ENCODE peak calls at places on chromosomes 5 and 9, in nine cellular contexts. One of them, this sample, is unnamed.

GRCh38 chr9:14769235-14769580 is 46.7 kb upstream of the CER1 start:
- DNase-seq in activated CD8-positive, alpha-beta memory T cell treated with anti-CD3 and anti-CD28 coated beads, Interleukin-2, amount 50 U/mL, for 48 hours: no peak
- DNase-seq in SIG-M5: no peak
- DNase-seq in keratinocyte: no peak
- DNase-seq in PC-9: no peak
- DNase-seq in left cardiac atrium: no peak
- DNase-seq in stimulated activated CD8-positive, alpha-beta memory T cell treated with anti-CD3 and anti-CD28 coated beads, Interleukin-2, amount 100 ng/mL, for 1 hour: no peak
- DNase-seq in smooth muscle cell of the brain vasculature: peak
- DNase-seq in lung microvascular endothelial cell: peak
- DNase-seq in this sample: peak

GRCh38 chr5:169142264-169142970 is 158.5 kb downstream of the SLIT3 start:
- DNase-seq in activated CD8-positive, alpha-beta memory T cell treated with anti-CD3 and anti-CD28 coated beads, Interleukin-2, amount 50 U/mL, for 48 hours: no peak
- DNase-seq in SIG-M5: no peak
- DNase-seq in keratinocyte: no peak
- DNase-seq in PC-9: no peak
- DNase-seq in left cardiac atrium: peak
- DNase-seq in stimulated activated CD8-positive, alpha-beta memory T cell treated with anti-CD3 and anti-CD28 coated beads, Interleukin-2, amount 100 ng/mL, for 1 hour: no peak
- DNase-seq in smooth muscle cell of the brain vasculature: no peak
- DNase-seq in lung microvascular endothelial cell: no peak
- DNase-seq in this sample: no peak

GRCh38 chr9:18837402-18837801 is 195.6 kb downstream of the SAXO1 start:
- DNase-seq in activated CD8-positive, alpha-beta memory T cell treated with anti-CD3 and anti-CD28 coated beads, Interleukin-2, amount 50 U/mL, for 48 hours: no peak
- DNase-seq in SIG-M5: no peak
- DNase-seq in keratinocyte: no peak
- DNase-seq in PC-9: no peak
- DNase-seq in left cardiac atrium: no peak
- DNase-seq in stimulated activated CD8-positive, alpha-beta memory T cell treated with anti-CD3 and anti-CD28 coated beads, Interleukin-2, amount 100 ng/mL, for 1 hour: no peak
- DNase-seq in smooth muscle cell of the brain vasculature: no peak
- DNase-seq in lung microvascular endothelial cell: no peak
- DNase-seq in this sample: no peak

GRCh38 chr9:106682420-106682819 is 180.5 kb upstream of the ZNF462 start:
- DNase-seq in activated CD8-positive, alpha-beta memory T cell treated with anti-CD3 and anti-CD28 coated beads, Interleukin-2, amount 50 U/mL, for 48 hours: no peak
- DNase-seq in SIG-M5: no peak
- DNase-seq in keratinocyte: no peak
- DNase-seq in PC-9: no peak
- DNase-seq in left cardiac atrium: no peak
- DNase-seq in stimulated activated CD8-positive, alpha-beta memory T cell treated with anti-CD3 and anti-CD28 coated beads, Interleukin-2, amount 100 ng/mL, for 1 hour: no peak
- DNase-seq in smooth muscle cell of the brain vasculature: no peak
- DNase-seq in lung microvascular endothelial cell: no peak
- DNase-seq in this sample: no peak

GRCh38 chr5:98769006-98769255 is 4.5 kb upstream of the RGMB start:
- DNase-seq in activated CD8-positive, alpha-beta memory T cell treated with anti-CD3 and anti-CD28 coated beads, Interleukin-2, amount 50 U/mL, for 48 hours: peak
- DNase-seq in SIG-M5: no peak
- DNase-seq in keratinocyte: no peak
- DNase-seq in PC-9: peak
- DNase-seq in left cardiac atrium: peak
- DNase-seq in stimulated activated CD8-positive, alpha-beta memory T cell treated with anti-CD3 and anti-CD28 coated beads, Interleukin-2, amount 100 ng/mL, for 1 hour: no peak
- DNase-seq in smooth muscle cell of the brain vasculature: no peak
- DNase-seq in lung microvascular endothelial cell: peak
- DNase-seq in this sample: peak

GRCh38 chr5:115262066-115262404 is 642 bp downstream of the PGGT1B start:
- DNase-seq in activated CD8-positive, alpha-beta memory T cell treated with anti-CD3 and anti-CD28 coated beads, Interleukin-2, amount 50 U/mL, for 48 hours: no peak
- DNase-seq in SIG-M5: peak
- DNase-seq in keratinocyte: no peak
- DNase-seq in PC-9: no peak
- DNase-seq in left cardiac atrium: no peak
- DNase-seq in stimulated activated CD8-positive, alpha-beta memory T cell treated with anti-CD3 and anti-CD28 coated beads, Interleukin-2, amount 100 ng/mL, for 1 hour: no peak
- DNase-seq in smooth muscle cell of the brain vasculature: no peak
- DNase-seq in lung microvascular endothelial cell: peak
- DNase-seq in this sample: no peak

GRCh38 chr5:9776525-9776924 is 146.4 kb upstream of the TAS2R1 start:
- DNase-seq in activated CD8-positive, alpha-beta memory T cell treated with anti-CD3 and anti-CD28 coated beads, Interleukin-2, amount 50 U/mL, for 48 hours: no peak
- DNase-seq in SIG-M5: no peak
- DNase-seq in keratinocyte: no peak
- DNase-seq in PC-9: no peak
- DNase-seq in left cardiac atrium: no peak
- DNase-seq in stimulated activated CD8-positive, alpha-beta memory T cell treated with anti-CD3 and anti-CD28 coated beads, Interleukin-2, amount 100 ng/mL, for 1 hour: no peak
- DNase-seq in smooth muscle cell of the brain vasculature: no peak
- DNase-seq in lung microvascular endothelial cell: no peak
- DNase-seq in this sample: no peak

GRCh38 chr9:81002242-81002641 is 687.1 kb downstream of the TLE1 start:
- DNase-seq in activated CD8-positive, alpha-beta memory T cell treated with anti-CD3 and anti-CD28 coated beads, Interleukin-2, amount 50 U/mL, for 48 hours: peak
- DNase-seq in SIG-M5: no peak
- DNase-seq in keratinocyte: no peak
- DNase-seq in PC-9: peak
- DNase-seq in left cardiac atrium: no peak
- DNase-seq in stimulated activated CD8-positive, alpha-beta memory T cell treated with anti-CD3 and anti-CD28 coated beads, Interleukin-2, amount 100 ng/mL, for 1 hour: no peak
- DNase-seq in smooth muscle cell of the brain vasculature: no peak
- DNase-seq in lung microvascular endothelial cell: no peak
- DNase-seq in this sample: no peak

GRCh38 chr5:40570408-40571129 is 109.1 kb upstream of the PTGER4 start:
- DNase-seq in activated CD8-positive, alpha-beta memory T cell treated with anti-CD3 and anti-CD28 coated beads, Interleukin-2, amount 50 U/mL, for 48 hours: no peak
- DNase-seq in SIG-M5: no peak
- DNase-seq in keratinocyte: no peak
- DNase-seq in PC-9: no peak
- DNase-seq in left cardiac atrium: no peak
- DNase-seq in stimulated activated CD8-positive, alpha-beta memory T cell treated with anti-CD3 and anti-CD28 coated beads, Interleukin-2, amount 100 ng/mL, for 1 hour: no peak
- DNase-seq in smooth muscle cell of the brain vasculature: peak
- DNase-seq in lung microvascular endothelial cell: no peak
- DNase-seq in this sample: no peak

GRCh38 chr5:142618125-142618524 is 67.8 kb downstream of the FGF1 start:
- DNase-seq in activated CD8-positive, alpha-beta memory T cell treated with anti-CD3 and anti-CD28 coated beads, Interleukin-2, amount 50 U/mL, for 48 hours: no peak
- DNase-seq in SIG-M5: no peak
- DNase-seq in keratinocyte: no peak
- DNase-seq in PC-9: no peak
- DNase-seq in left cardiac atrium: no peak
- DNase-seq in stimulated activated CD8-positive, alpha-beta memory T cell treated with anti-CD3 and anti-CD28 coated beads, Interleukin-2, amount 100 ng/mL, for 1 hour: no peak
- DNase-seq in smooth muscle cell of the brain vasculature: no peak
- DNase-seq in lung microvascular endothelial cell: no peak
- DNase-seq in this sample: no peak

GRCh38 chr5:115579216-115579615 is 23.1 kb downstream of the TICAM2 start:
- DNase-seq in activated CD8-positive, alpha-beta memory T cell treated with anti-CD3 and anti-CD28 coated beads, Interleukin-2, amount 50 U/mL, for 48 hours: no peak
- DNase-seq in SIG-M5: no peak
- DNase-seq in keratinocyte: no peak
- DNase-seq in PC-9: no peak
- DNase-seq in left cardiac atrium: no peak
- DNase-seq in stimulated activated CD8-positive, alpha-beta memory T cell treated with anti-CD3 and anti-CD28 coated beads, Interleukin-2, amount 100 ng/mL, for 1 hour: no peak
- DNase-seq in smooth muscle cell of the brain vasculature: no peak
- DNase-seq in lung microvascular endothelial cell: no peak
- DNase-seq in this sample: peak

GRCh38 chr9:91162311-91162710 is 199.4 kb downstream of the AUH start:
- DNase-seq in activated CD8-positive, alpha-beta memory T cell treated with anti-CD3 and anti-CD28 coated beads, Interleukin-2, amount 50 U/mL, for 48 hours: no peak
- DNase-seq in SIG-M5: no peak
- DNase-seq in keratinocyte: no peak
- DNase-seq in PC-9: no peak
- DNase-seq in left cardiac atrium: no peak
- DNase-seq in stimulated activated CD8-positive, alpha-beta memory T cell treated with anti-CD3 and anti-CD28 coated beads, Interleukin-2, amount 100 ng/mL, for 1 hour: no peak
- DNase-seq in smooth muscle cell of the brain vasculature: no peak
- DNase-seq in lung microvascular endothelial cell: no peak
- DNase-seq in this sample: no peak

GRCh38 chr9:124078641-124079040 is 67.1 kb downstream of the LHX2 start:
- DNase-seq in activated CD8-positive, alpha-beta memory T cell treated with anti-CD3 and anti-CD28 coated beads, Interleukin-2, amount 50 U/mL, for 48 hours: no peak
- DNase-seq in SIG-M5: no peak
- DNase-seq in keratinocyte: no peak
- DNase-seq in PC-9: peak
- DNase-seq in left cardiac atrium: no peak
- DNase-seq in stimulated activated CD8-positive, alpha-beta memory T cell treated with anti-CD3 and anti-CD28 coated beads, Interleukin-2, amount 100 ng/mL, for 1 hour: no peak
- DNase-seq in smooth muscle cell of the brain vasculature: no peak
- DNase-seq in lung microvascular endothelial cell: peak
- DNase-seq in this sample: no peak

GRCh38 chr9:88783613-88784230 is 207.5 kb upstream of the S1PR3 start:
- DNase-seq in activated CD8-positive, alpha-beta memory T cell treated with anti-CD3 and anti-CD28 coated beads, Interleukin-2, amount 50 U/mL, for 48 hours: no peak
- DNase-seq in SIG-M5: no peak
- DNase-seq in keratinocyte: no peak
- DNase-seq in PC-9: no peak
- DNase-seq in left cardiac atrium: no peak
- DNase-seq in stimulated activated CD8-positive, alpha-beta memory T cell treated with anti-CD3 and anti-CD28 coated beads, Interleukin-2, amount 100 ng/mL, for 1 hour: no peak
- DNase-seq in smooth muscle cell of the brain vasculature: no peak
- DNase-seq in lung microvascular endothelial cell: no peak
- DNase-seq in this sample: no peak

GRCh38 chr5:161230222-161230621 is 316.3 kb downstream of the GABRB2 start:
- DNase-seq in activated CD8-positive, alpha-beta memory T cell treated with anti-CD3 and anti-CD28 coated beads, Interleukin-2, amount 50 U/mL, for 48 hours: no peak
- DNase-seq in SIG-M5: no peak
- DNase-seq in keratinocyte: no peak
- DNase-seq in PC-9: no peak
- DNase-seq in left cardiac atrium: no peak
- DNase-seq in stimulated activated CD8-positive, alpha-beta memory T cell treated with anti-CD3 and anti-CD28 coated beads, Interleukin-2, amount 100 ng/mL, for 1 hour: no peak
- DNase-seq in smooth muscle cell of the brain vasculature: no peak
- DNase-seq in lung microvascular endothelial cell: no peak
- DNase-seq in this sample: no peak

GRCh38 chr5:82713811-82714210 is 363.4 kb downstream of the TMEM167A start:
- DNase-seq in activated CD8-positive, alpha-beta memory T cell treated with anti-CD3 and anti-CD28 coated beads, Interleukin-2, amount 50 U/mL, for 48 hours: no peak
- DNase-seq in SIG-M5: no peak
- DNase-seq in keratinocyte: no peak
- DNase-seq in PC-9: no peak
- DNase-seq in left cardiac atrium: no peak
- DNase-seq in stimulated activated CD8-positive, alpha-beta memory T cell treated with anti-CD3 and anti-CD28 coated beads, Interleukin-2, amount 100 ng/mL, for 1 hour: no peak
- DNase-seq in smooth muscle cell of the brain vasculature: no peak
- DNase-seq in lung microvascular endothelial cell: no peak
- DNase-seq in this sample: no peak

GRCh38 chr5:157384971-157385709 is 74.9 kb upstream of the NIPAL4 start:
- DNase-seq in activated CD8-positive, alpha-beta memory T cell treated with anti-CD3 and anti-CD28 coated beads, Interleukin-2, amount 50 U/mL, for 48 hours: no peak
- DNase-seq in SIG-M5: no peak
- DNase-seq in keratinocyte: no peak
- DNase-seq in PC-9: peak
- DNase-seq in left cardiac atrium: peak
- DNase-seq in stimulated activated CD8-positive, alpha-beta memory T cell treated with anti-CD3 and anti-CD28 coated beads, Interleukin-2, amount 100 ng/mL, for 1 hour: no peak
- DNase-seq in smooth muscle cell of the brain vasculature: peak
- DNase-seq in lung microvascular endothelial cell: no peak
- DNase-seq in this sample: peak